ENCODE peak calls at places on chromosomes 1 and 21, in seven cellular contexts. V, X, D, S, E, J and Y are unnamed samples.

GRCh38 chr1:87615917-87616316 is 287.2 kb downstream of the LMO4 start:
- DNase-seq in V (no peak), X (no peak), D (no peak), S (no peak), E (no peak), J (peak), Y (no peak)

GRCh38 chr1:226474443-226475111 is 66.7 kb upstream of the PARP1 start:
- DNase-seq in V (no peak), X (no peak), D (no peak), S (no peak), E (no peak), J (no peak), Y (no peak)

GRCh38 chr1:204858381-204858821 is 12.3 kb upstream of the NFASC start:
- DNase-seq in V (no peak), X (no peak), D (no peak), S (no peak), E (no peak), J (no peak), Y (no peak)

GRCh38 chr1:229710746-229711145 is 84.7 kb downstream of the URB2 start:
- DNase-seq in V (no peak), X (no peak), D (no peak), S (no peak), E (no peak), J (peak), Y (no peak)

GRCh38 chr1:188594542-188595235 is 1765.9 kb downstream of the PLA2G4A start:
- DNase-seq in V (no peak), X (no peak), D (no peak), S (no peak), E (no peak), J (no peak), Y (no peak)

GRCh38 chr1:150053911-150054310 is 13.7 kb upstream of the VPS45 start:
- DNase-seq in V (no peak), X (peak), D (no peak), S (no peak), E (no peak), J (no peak), Y (no peak)

GRCh38 chr1:229148041-229148671 is 122.8 kb upstream of the RAB4A start:
- DNase-seq in V (no peak), X (peak), D (peak), S (no peak), E (no peak), J (no peak), Y (no peak)

GRCh38 chr1:158396646-158397045 is 2.6 kb downstream of the OR10T2 start:
- DNase-seq in V (no peak), X (no peak), D (no peak), S (no peak), E (no peak), J (no peak), Y (no peak)

GRCh38 chr1:217627431-217627830 is 3.5 kb downstream of the GPATCH2 start:
- DNase-seq in V (no peak), X (no peak), D (no peak), S (no peak), E (no peak), J (no peak), Y (no peak)

GRCh38 chr1:86503477-86504129 is 34.9 kb downstream of the CLCA1 start:
- DNase-seq in V (no peak), X (no peak), D (no peak), S (peak), E (no peak), J (no peak), Y (no peak)

GRCh38 chr1:235203428-235203827 is 42.4 kb upstream of the RBM34 start:
- DNase-seq in V (no peak), X (no peak), D (no peak), S (no peak), E (no peak), J (no peak), Y (no peak)

GRCh38 chr1:97864615-97865014 is 56.2 kb downstream of the DPYD start:
- DNase-seq in V (no peak), X (no peak), D (no peak), S (no peak), E (no peak), J (no peak), Y (no peak)

GRCh38 chr1:36443297-36443696 is 7.0 kb downstream of the OSCP1 start:
- DNase-seq in V (no peak), X (no peak), D (no peak), S (no peak), E (no peak), J (no peak), Y (no peak)

GRCh38 chr21:32494946-32495703 is 82.6 kb downstream of the EVA1C start:
- DNase-seq in V (no peak), X (no peak), D (no peak), S (no peak), E (no peak), J (peak), Y (no peak)

GRCh38 chr1:34847094-34847493 is 12.5 kb downstream of the SMIM12 start:
- DNase-seq in V (no peak), X (no peak), D (no peak), S (no peak), E (no peak), J (no peak), Y (no peak)

GRCh38 chr21:36704281-36704957 is 5.5 kb downstream of the SIM2 start:
- DNase-seq in V (no peak), X (no peak), D (no peak), S (no peak), E (no peak), J (no peak), Y (no peak)

GRCh38 chr1:3327936-3328590 is 126.4 kb upstream of the ARHGEF16 start:
- DNase-seq in V (no peak), X (no peak), D (no peak), S (no peak), E (no peak), J (no peak), Y (no peak)

GRCh38 chr1:107359472-107360241 is 218.8 kb downstream of the NTNG1 start:
- DNase-seq in V (no peak), X (no peak), D (no peak), S (no peak), E (no peak), J (no peak), Y (no peak)

GRCh38 chr21:22965455-22966125 is 1967.4 kb downstream of the NCAM2 start:
- DNase-seq in V (no peak), X (no peak), D (no peak), S (no peak), E (no peak), J (no peak), Y (no peak)

GRCh38 chr1:55386456-55386855 is 171.3 kb upstream of the USP24 start:
- DNase-seq in V (no peak), X (no peak), D (no peak), S (no peak), E (no peak), J (no peak), Y (no peak)

GRCh38 chr1:173506437-173506836 is 29.3 kb downstream of the PRDX6 start:
- DNase-seq in V (no peak), X (no peak), D (peak), S (no peak), E (no peak), J (no peak), Y (no peak)

GRCh38 chr21:32570456-32570855 is 14.9 kb downstream of the TCP10L start:
- DNase-seq in V (no peak), X (no peak), D (no peak), S (no peak), E (no peak), J (no peak), Y (no peak)